ENCODE peak calls at places on chromosomes 13 and 19, in ten cellular contexts. R is pancreas; Q is mucosa of descending colon; Y is tibial nerve; W is GM12865; D is BJ; N is Peyer's patch; F is stomach; T is GM13976; Z is CD8-positive, alpha-beta T cell. I is an unnamed sample.

GRCh38 chr19:7942981-7943443 is 454 bp downstream of the TIMM44 start:
- DNase-seq in R (no peak), Q (no peak), Y (no peak), W (peak; percentile 34), D (no peak), N (no peak), F (no peak), T (no peak), Z (no peak), I (no peak)

GRCh38 chr19:4057913-4058695 is 8.6 kb downstream of the ZBTB7A start:
- DNase-seq in R (peak; percentile 80), Q (peak; percentile 82), Y (peak; percentile 80), W (no peak), D (peak; percentile 47), N (peak; percentile 88), F (peak; percentile 81), T (no peak), Z (peak; percentile 63), I (peak; percentile 91)

GRCh38 chr19:52527954-52528326 is 472 bp downstream of the ZNF808 start:
- DNase-seq in R (peak; percentile 55), Q (peak; percentile 50), Y (no peak), W (peak; percentile 2), D (no peak), N (no peak), F (no peak), T (no peak), Z (no peak), I (no peak)

GRCh38 chr19:30144794-30145193 is 202.8 kb downstream of the URI1 start:
- DNase-seq in R (no peak), Q (peak; percentile 39), Y (no peak), W (no peak), D (no peak), N (no peak), F (no peak), T (no peak), Z (no peak), I (no peak)

GRCh38 chr19:28710278-28710677 is 502.7 kb downstream of the UQCRFS1 start:
- DNase-seq in R (no peak), Q (no peak), Y (no peak), W (peak; percentile 65), D (no peak), N (no peak), F (no peak), T (no peak), Z (no peak), I (peak; percentile 66)

GRCh38 chr13:28611654-28612131 is 47.2 kb upstream of the POMP start:
- DNase-seq in R (no peak), Q (no peak), Y (no peak), W (no peak), D (no peak), N (no peak), F (no peak), T (no peak), Z (no peak), I (no peak)

GRCh38 chr13:48231080-48231479 is 1.9 kb upstream of the ITM2B start:
- DNase-seq in R (no peak), Q (no peak), Y (no peak), W (no peak), D (no peak), N (no peak), F (no peak), T (no peak), Z (no peak), I (no peak)

GRCh38 chr13:46605824-46606554 is 53.0 kb downstream of the LRCH1 start:
- DNase-seq in R (no peak), Q (no peak), Y (no peak), W (peak; percentile 75), D (no peak), N (no peak), F (no peak), T (peak; percentile 43), Z (no peak), I (no peak)

GRCh38 chr13:92769064-92769463 is 457.5 kb upstream of the GPC6 start:
- DNase-seq in R (no peak), Q (no peak), Y (no peak), W (no peak), D (no peak), N (no peak), F (no peak), T (no peak), Z (no peak), I (no peak)

GRCh38 chr19:49690656-49691242 is at the start of gene CPT1C:
- DNase-seq in R (peak; percentile 89), Q (peak; percentile 80), Y (peak; percentile 47), W (no peak), D (no peak), N (peak; percentile 74), F (peak; percentile 79), T (peak; percentile 73), Z (peak; percentile 52), I (peak; percentile 77)

GRCh38 chr13:80132741-80133601 is 208.0 kb downstream of the SPRY2 start:
- DNase-seq in R (peak; percentile 45), Q (peak; percentile 75), Y (peak; percentile 13), W (no peak), D (no peak), N (peak; percentile 70), F (peak; percentile 54), T (no peak), Z (no peak), I (peak; percentile 31)

GRCh38 chr19:5458420-5458819 is 3.2 kb downstream of the ZNRF4 start:
- DNase-seq in R (no peak), Q (no peak), Y (no peak), W (no peak), D (no peak), N (no peak), F (no peak), T (no peak), Z (no peak), I (no peak)

GRCh38 chr19:5456130-5456835 is 1.1 kb downstream of the ZNRF4 start:
- DNase-seq in R (no peak), Q (no peak), Y (no peak), W (no peak), D (no peak), N (no peak), F (no peak), T (no peak), Z (no peak), I (no peak)

GRCh38 chr19:5456836-5457200 is 1.6 kb downstream of the ZNRF4 start:
- DNase-seq in R (no peak), Q (no peak), Y (no peak), W (no peak), D (no peak), N (no peak), F (no peak), T (no peak), Z (no peak), I (no peak)

GRCh38 chr19:5459360-5459759 is 4.1 kb downstream of the ZNRF4 start:
- DNase-seq in R (no peak), Q (no peak), Y (no peak), W (no peak), D (no peak), N (no peak), F (no peak), T (no peak), Z (no peak), I (no peak)

GRCh38 chr19:5457709-5458108 is 2.5 kb downstream of the ZNRF4 start:
- DNase-seq in R (no peak), Q (no peak), Y (no peak), W (no peak), D (no peak), N (no peak), F (no peak), T (no peak), Z (no peak), I (no peak)
- TF ChIP-seq CTCF in R (no peak), Q (no peak), Y (no peak), W (no peak), D (no peak), N (no peak), F (no peak), T (no peak), Z (no peak), I (no peak)

GRCh38 chr13:101520672-101521071 is 68.2 kb downstream of the ITGBL1 start:
- DNase-seq in R (no peak), Q (no peak), Y (no peak), W (peak; percentile 13), D (no peak), N (no peak), F (no peak), T (no peak), Z (no peak), I (peak; percentile 55)

GRCh38 chr13:101523732-101524131 is 71.3 kb downstream of the ITGBL1 start:
- DNase-seq in R (no peak), Q (no peak), Y (no peak), W (no peak), D (peak; percentile 26), N (no peak), F (no peak), T (no peak), Z (no peak), I (peak; percentile 82)

GRCh38 chr13:101521371-101521770 is 68.9 kb downstream of the ITGBL1 start:
- DNase-seq in R (no peak), Q (no peak), Y (no peak), W (no peak), D (no peak), N (no peak), F (no peak), T (no peak), Z (no peak), I (no peak)

GRCh38 chr13:101523154-101523669 is 70.7 kb downstream of the ITGBL1 start:
- DNase-seq in R (no peak), Q (no peak), Y (no peak), W (no peak), D (no peak), N (no peak), F (no peak), T (no peak), Z (no peak), I (no peak)

GRCh38 chr13:101522607-101523006 is 70.1 kb downstream of the ITGBL1 start:
- DNase-seq in R (no peak), Q (no peak), Y (no peak), W (no peak), D (no peak), N (no peak), F (no peak), T (no peak), Z (no peak), I (no peak)
- TF ChIP-seq CTCF in R (no peak), Q (no peak), Y (no peak), W (no peak), D (no peak), N (no peak), F (no peak), T (no peak), Z (no peak), I (no peak)

DNA sequence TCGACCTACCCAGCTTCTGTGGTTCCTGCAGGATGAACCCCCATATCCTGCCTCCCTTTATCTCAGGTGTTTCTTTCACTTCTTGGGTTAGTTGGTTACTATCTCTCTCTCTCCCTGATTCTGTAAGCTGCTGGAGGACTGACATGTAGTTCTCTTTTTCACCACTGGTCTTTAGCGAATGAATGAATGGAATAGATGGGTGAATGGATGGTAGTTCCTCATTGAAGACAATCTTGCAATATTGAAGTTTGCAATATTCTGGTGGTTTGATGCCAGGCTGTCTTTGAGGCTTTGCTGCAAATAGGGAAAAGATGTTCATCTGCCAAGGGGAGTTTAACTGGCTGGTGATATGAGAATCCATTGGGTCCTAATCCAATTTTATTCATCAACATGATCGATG is 120.2 kb downstream of the UBL3 start:
- DNase-seq in R (no peak), Q (no peak), Y (no peak), W (no peak), D (no peak), N (no peak), F (no peak), T (no peak), Z (no peak), I (no peak)
- TF ChIP-seq CTCF in R (no peak), Q (no peak), Y (no peak), W (no peak), D (no peak), N (no peak), F (no peak), T (no peak), Z (no peak), I (peak; percentile 40)

GRCh38 chr13:23705578-23705977 is 135.4 kb downstream of the TNFRSF19 start:
- DNase-seq in R (no peak), Q (no peak), Y (no peak), W (no peak), D (no peak), N (no peak), F (no peak), T (no peak), Z (no peak), I (no peak)
- TF ChIP-seq CTCF in R (no peak), Q (no peak), Y (no peak), W (no peak), D (no peak), N (no peak), F (no peak), T (no peak), Z (no peak), I (no peak)